ENCODE peak calls at places on chromosomes 16 and 17, in four cellular contexts. K is ovary, U is fibroblast of pulmonary artery, M is cerebellar cortex. B is an unnamed sample.

GRCh38 chr16:4868046-4868445 is 20.8 kb downstream of the UBN1 start:
- DNase-seq in K (no peak), U (no peak), M (no peak), B (no peak)

GRCh38 chr17:4520881-4521600 is 22.4 kb downstream of the SPNS2 start:
- DNase-seq in K (no peak), U (peak), M (no peak), B (no peak)

GRCh38 chr17:74394977-74395376 is 27.7 kb downstream of the GPR142 start:
- DNase-seq in K (no peak), U (no peak), M (peak), B (no peak)

GRCh38 chr17:80772906-80773242 is 218.8 kb upstream of the CHMP6 start:
- DNase-seq in K (no peak), U (no peak), M (no peak), B (no peak)

GRCh38 chr16:66996324-66996982 is 8.1 kb downstream of the CES4A start:
- DNase-seq in K (no peak), U (peak), M (no peak), B (no peak)

GRCh38 chr16:29876578-29877249 is 13.7 kb upstream of the CDIPT start:
- DNase-seq in K (no peak), U (no peak), M (no peak), B (no peak)

GRCh38 chr16:64238576-64238975 is 883.3 kb downstream of the CDH11 start:
- DNase-seq in K (no peak), U (no peak), M (no peak), B (no peak)

GRCh38 chr17:82495844-82496528 is 23.5 kb upstream of the FOXK2 start:
- DNase-seq in K (no peak), U (no peak), M (peak), B (peak)

GRCh38 chr16:54070944-54071343 is 215.6 kb downstream of the IRX3 start:
- DNase-seq in K (no peak), U (no peak), M (no peak), B (no peak)

GRCh38 chr16:22216191-22216831 is 10.2 kb downstream of the EEF2K start:
- DNase-seq in K (no peak), U (peak), M (peak), B (no peak)

GRCh38 chr17:21119247-21119944 is 7.4 kb upstream of the DHRS7B start:
- DNase-seq in K (peak), U (peak), M (peak), B (peak)

GRCh38 chr16:8975039-8975438 is 11.3 kb upstream of the USP7 start:
- DNase-seq in K (no peak), U (no peak), M (no peak), B (no peak)

GRCh38 chr17:74922694-74923537 is at the start of gene USH1G:
- DNase-seq in K (no peak), U (no peak), M (peak), B (no peak)

GRCh38 chr17:48240562-48241130 is 133.1 kb downstream of the SNX11 start:
- DNase-seq in K (no peak), U (peak), M (no peak), B (no peak)

GRCh38 chr16:68750243-68750642 is 13.2 kb downstream of the CDH1 start:
- DNase-seq in K (no peak), U (no peak), M (no peak), B (no peak)

GRCh38 chr16:3945751-3946603 is 65.5 kb upstream of the CREBBP start:
- DNase-seq in K (no peak), U (peak), M (no peak), B (peak)

GRCh38 chr16:5791011-5791410 is 693.4 kb upstream of the EEF2KMT start:
- DNase-seq in K (no peak), U (no peak), M (no peak), B (no peak)

GRCh38 chr16:77807-78443 is at the start of gene MPG:
- DNase-seq in K (peak), U (peak), M (peak), B (peak)

GRCh38 chr17:29045734-29046133 is 2.8 kb downstream of the PIPOX start:
- DNase-seq in K (no peak), U (no peak), M (no peak), B (no peak)

GRCh38 chr17:69431835-69432234 is 17.3 kb downstream of the MAP2K6 start:
- DNase-seq in K (no peak), U (no peak), M (no peak), B (no peak)

GRCh38 chr16:73142069-73142880 is 94.3 kb upstream of the ZFHX3 start:
- DNase-seq in K (no peak), U (no peak), M (no peak), B (no peak)

GRCh38 chr17:9646556-9646905 is 1.2 kb downstream of the USP43 start:
- DNase-seq in K (no peak), U (no peak), M (peak), B (no peak)

GRCh38 chr16:9072806-9073341 is 18.6 kb upstream of the HAPSTR1 start:
- DNase-seq in K (no peak), U (peak), M (no peak), B (no peak)

GRCh38 chr16:86287641-86288201 is 222.6 kb upstream of the FOXF1 start:
- DNase-seq in K (no peak), U (no peak), M (no peak), B (no peak)

GRCh38 chr17:14330492-14330920 is 29.6 kb downstream of the HS3ST3B1 start:
- DNase-seq in K (no peak), U (peak), M (no peak), B (no peak)

GRCh38 chr17:67280279-67280678 is 35.3 kb upstream of the HELZ start:
- DNase-seq in K (no peak), U (peak), M (no peak), B (no peak)

GRCh38 chr17:29347831-29348281 is 42.3 kb upstream of the TAOK1 start:
- DNase-seq in K (no peak), U (peak), M (no peak), B (peak)

GRCh38 chr16:27281285-27281684 is 12.7 kb upstream of the NSMCE1 start:
- DNase-seq in K (no peak), U (no peak), M (no peak), B (no peak)

GRCh38 chr17:31397256-31397939 is 5.9 kb downstream of the RAB11FIP4 start:
- DNase-seq in K (no peak), U (no peak), M (no peak), B (no peak)

GRCh38 chr17:56489980-56490379 is 103.5 kb upstream of the NOG start:
- DNase-seq in K (no peak), U (no peak), M (no peak), B (no peak)

GRCh38 chr16:12320298-12320706 is 343.8 kb downstream of the SNX29 start:
- DNase-seq in K (no peak), U (peak), M (no peak), B (no peak)

GRCh38 chr16:56237451-56237930 is 46.2 kb downstream of the GNAO1 start:
- DNase-seq in K (no peak), U (no peak), M (no peak), B (no peak)

GRCh38 chr17:33284022-33284421 is 9.1 kb downstream of the ASIC2 start:
- DNase-seq in K (peak), U (peak), M (no peak), B (peak)

GRCh38 chr17:34167359-34167758 is 87.7 kb upstream of the CCL2 start:
- DNase-seq in K (no peak), U (peak), M (no peak), B (no peak)